ENCODE peak calls at places on chromosome 3, in five cellular contexts. H is midbrain, R is AG10803, T is NCI-H1092 treated with DMSO at 0.1 percent for 48 hours, F is NCI-H2081. W is an unnamed sample.
A peak's percentile ranks its signal among the peaks of the same experiment; 100 is the strongest.

GRCh38 chr3:102224171-102224570 is 210.6 kb upstream of the ZPLD1 start:
- DNase-seq in H (no peak), T (no peak), F (no peak), R (peak; percentile 29), W (no peak)

GRCh38 chr3:192130534-192131132 is 596.7 kb downstream of the FGF12 start:
- DNase-seq in F (peak; percentile 78), R (peak; percentile 6), T (peak; percentile 39), H (peak; percentile 45), W (peak; percentile 44)

GRCh38 chr3:36511761-36512496 is 131.6 kb downstream of the STAC start:
- DNase-seq in F (no peak), H (no peak), T (no peak), R (no peak), W (no peak)

GRCh38 chr3:4306860-4307259 is 3.7 kb downstream of the SETMAR start:
- DNase-seq in T (no peak), H (peak; percentile 27), R (peak; percentile 73), F (no peak), W (no peak)

GRCh38 chr3:195254454-195255175 is 16.3 kb downstream of the XXYLT1 start:
- DNase-seq in T (no peak), R (no peak), F (peak; percentile 45), H (no peak), W (no peak)

GRCh38 chr3:165196577-165197561 is 685 bp upstream of the SLITRK3 start:
- DNase-seq in F (peak; percentile 74), R (no peak), H (peak; percentile 20), T (peak; percentile 50), W (no peak)

GRCh38 chr3:64209866-64210609 is 15.2 kb downstream of the PRICKLE2 start:
- DNase-seq in T (no peak), H (peak; percentile 74), F (no peak), R (peak; percentile 85), W (peak; percentile 82)

GRCh38 chr3:4584537-4585249 is 91.5 kb downstream of the ITPR1 start:
- DNase-seq in F (no peak), H (no peak), T (no peak), R (no peak), W (peak; percentile 53)

GRCh38 chr3:189186093-189186492 is 14.3 kb downstream of the TPRG1 start:
- DNase-seq in H (no peak), F (no peak), R (peak; percentile 8), T (no peak), W (no peak)